ENCODE peak calls at places on chromosomes 16 and 17, in seven cellular contexts. D, B, S, R, Z, A and Q are unnamed samples.

GRCh38 chr17:61456688-61457225 is 4.5 kb downstream of the TBX4 start:
- DNase-seq in B (no peak), Z (no peak), S (no peak), A (no peak), R (no peak), D (no peak), Q (no peak)

GRCh38 chr17:63066158-63066808 is 100.2 kb downstream of the TANC2 start:
- DNase-seq in S (no peak), A (no peak), D (no peak), Z (no peak), B (no peak), R (no peak), Q (no peak)

GRCh38 chr16:27374231-27374793 is 27.7 kb upstream of the IL21R start:
- DNase-seq in R (no peak), S (no peak), B (no peak), D (no peak), A (no peak), Z (no peak), Q (no peak)

GRCh38 chr16:79317521-79317920 is 283.0 kb downstream of the MAF start:
- DNase-seq in Z (no peak), D (no peak), S (no peak), B (no peak), A (no peak), R (no peak), Q (no peak)

GRCh38 chr17:1222321-1222720 is 42.5 kb upstream of the ABR start:
- DNase-seq in D (no peak), B (no peak), Z (no peak), S (peak), A (no peak), R (no peak), Q (no peak)

GRCh38 chr17:45195424-45195823 is 26.3 kb upstream of the FMNL1 start:
- DNase-seq in R (no peak), D (no peak), B (no peak), S (no peak), Z (no peak), A (no peak), Q (no peak)

GRCh38 chr17:49016775-49017463 is 19.7 kb downstream of the IGF2BP1 start:
- DNase-seq in R (no peak), A (peak), D (peak), Z (no peak), S (peak), B (no peak), Q (no peak)

GRCh38 chr16:20956319-20956718 is 55.7 kb downstream of the LYRM1 start:
- DNase-seq in Z (no peak), B (no peak), R (no peak), A (no peak), D (peak), S (no peak), Q (no peak)

GRCh38 chr17:70327723-70328122 is 158.4 kb downstream of the KCNJ2 start:
- DNase-seq in B (no peak), D (no peak), S (no peak), R (no peak), A (no peak), Z (no peak), Q (no peak)

GRCh38 chr16:87161822-87162676 is 155.1 kb downstream of the C16orf95 start:
- DNase-seq in A (no peak), D (no peak), S (peak), B (no peak), R (no peak), Z (no peak), Q (no peak)

GRCh38 chr17:58320570-58321323 is 7.8 kb downstream of the TSPOAP1 start:
- DNase-seq in S (no peak), R (no peak), Z (no peak), D (no peak), A (no peak), B (no peak), Q (no peak)

GRCh38 chr17:67582632-67583230 is 135.0 kb upstream of the NOL11 start:
- DNase-seq in R (no peak), S (no peak), D (peak), B (no peak), Z (no peak), A (no peak), Q (no peak)

GRCh38 chr16:11500720-11501346 is 85.9 kb downstream of the LITAF start:
- DNase-seq in S (no peak), A (no peak), D (no peak), B (no peak), Z (no peak), R (no peak), Q (no peak)

GRCh38 chr17:80968602-80969029 is 23.0 kb upstream of the CHMP6 start:
- DNase-seq in R (no peak), D (no peak), A (peak), S (no peak), B (no peak), Z (no peak), Q (no peak)

GRCh38 chr16:86363836-86364618 is 146.3 kb upstream of the FOXF1 start:
- DNase-seq in Z (no peak), D (no peak), R (no peak), A (no peak), B (no peak), S (no peak), Q (no peak)

GRCh38 chr17:1908699-1909309 is 79.0 kb downstream of the RPA1 start:
- DNase-seq in Z (peak), S (peak), B (peak), R (no peak), D (peak), A (peak), Q (peak)

GRCh38 chr16:75264531-75264998 is 13.1 kb upstream of the BCAR1 start:
- DNase-seq in R (peak), B (no peak), S (no peak), A (peak), D (peak), Z (no peak), Q (no peak)

GRCh38 chr17:229130-229944 is 47.9 kb upstream of the DOC2B start:
- DNase-seq in S (no peak), Z (peak), B (no peak), A (no peak), D (peak), R (no peak), Q (no peak)

GRCh38 chr16:79632289-79632688 is 31.8 kb upstream of the MAF start:
- DNase-seq in D (no peak), S (peak), A (no peak), B (no peak), Z (no peak), R (no peak), Q (no peak)

GRCh38 chr17:3558603-3559269 is 1.1 kb upstream of the TRPV3 start:
- DNase-seq in R (no peak), Z (no peak), D (peak), B (no peak), A (no peak), S (peak), Q (no peak)

GRCh38 chr16:67339453-67339852 is 12.8 kb downstream of the LRRC36 start:
- DNase-seq in B (no peak), R (no peak), D (peak), A (no peak), Z (no peak), S (no peak), Q (no peak)
- TF ChIP-seq CTCF in B (peak), R (no peak), D (peak), A (peak), Z (no peak), S (no peak), Q (no peak)

GRCh38 chr16:25478476-25478875 is 213.3 kb upstream of the HS3ST4 start:
- DNase-seq in D (no peak), R (no peak), A (no peak), B (no peak), Z (no peak), S (no peak), Q (no peak)

DNA sequence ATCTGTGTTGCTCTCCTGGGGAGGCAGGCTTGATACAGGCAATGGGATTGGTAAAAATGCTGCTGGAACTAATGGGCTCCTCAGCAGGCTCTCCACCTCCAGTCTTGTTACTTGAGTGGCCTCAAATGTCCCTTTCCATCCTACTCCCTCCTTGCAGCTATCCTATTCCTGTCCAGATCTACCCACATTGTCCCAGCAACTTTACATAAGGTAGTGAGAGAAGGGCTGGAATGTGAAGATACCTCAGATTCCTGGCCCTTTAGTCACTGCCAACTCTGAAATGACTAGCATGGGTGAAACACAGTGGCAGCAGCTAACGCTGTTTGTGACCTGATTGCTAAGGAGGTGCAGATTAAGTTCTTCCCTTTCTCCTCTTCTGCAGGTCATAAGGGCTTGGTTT is 210.1 kb upstream of the HS3ST4 start:
- DNase-seq in A (no peak), Z (no peak), B (no peak), D (no peak), R (no peak), S (peak), Q (no peak)
- TF ChIP-seq CTCF in A (no peak), Z (no peak), B (no peak), D (no peak), R (no peak), S (no peak), Q (no peak)

GRCh38 chr17:72826602-72827001 is 265.9 kb downstream of the SLC39A11 start:
- DNase-seq in Z (no peak), S (peak), B (no peak), A (no peak), D (peak), R (no peak), Q (no peak)

GRCh38 chr17:72822358-72823023 is 270.0 kb downstream of the SLC39A11 start:
- DNase-seq in A (no peak), B (peak), Z (no peak), R (no peak), S (no peak), D (no peak), Q (no peak)

DNA sequence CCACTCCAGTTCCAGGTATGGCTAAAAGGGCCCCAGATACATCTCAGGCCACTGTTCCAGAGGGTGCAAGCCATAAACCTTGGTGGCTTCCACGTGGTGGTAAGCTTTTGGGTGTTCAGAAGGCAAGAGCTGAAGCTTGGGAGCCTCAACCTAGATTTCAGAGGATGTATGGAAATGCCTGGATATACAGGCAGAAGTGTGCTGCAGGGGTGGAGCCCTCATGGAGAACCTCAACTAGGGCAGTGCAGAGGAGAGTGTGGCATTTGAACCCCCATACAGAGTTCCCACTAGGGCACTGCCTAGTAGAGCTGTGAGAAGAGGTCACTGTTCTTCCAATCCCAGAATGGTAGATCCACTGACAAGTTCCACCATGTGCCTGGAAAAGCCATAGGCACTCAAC is 267.3 kb downstream of the SLC39A11 start:
- DNase-seq in S (no peak), A (no peak), R (no peak), B (no peak), Z (no peak), D (no peak), Q (no peak)
- TF ChIP-seq CTCF in S (no peak), A (no peak), R (no peak), B (no peak), Z (no peak), D (no peak), Q (no peak)

GRCh38 chr17:73237714-73238113 is 24.0 kb downstream of the CPSF4L start:
- DNase-seq in Z (no peak), B (no peak), D (no peak), A (no peak), R (no peak), S (no peak), Q (no peak)

GRCh38 chr17:73231841-73232586 is 29.7 kb downstream of the CPSF4L start:
- DNase-seq in R (peak), D (peak), B (peak), A (peak), Z (peak), S (peak), Q (peak)

GRCh38 chr17:73231363-73231762 is 30.3 kb downstream of the CPSF4L start:
- DNase-seq in R (no peak), B (peak), D (peak), Z (no peak), S (peak), A (peak), Q (no peak)

GRCh38 chr17:73232587-73233373 is 28.9 kb downstream of the CPSF4L start:
- DNase-seq in B (no peak), R (no peak), D (peak), Z (peak), S (peak), A (no peak), Q (no peak)

DNA sequence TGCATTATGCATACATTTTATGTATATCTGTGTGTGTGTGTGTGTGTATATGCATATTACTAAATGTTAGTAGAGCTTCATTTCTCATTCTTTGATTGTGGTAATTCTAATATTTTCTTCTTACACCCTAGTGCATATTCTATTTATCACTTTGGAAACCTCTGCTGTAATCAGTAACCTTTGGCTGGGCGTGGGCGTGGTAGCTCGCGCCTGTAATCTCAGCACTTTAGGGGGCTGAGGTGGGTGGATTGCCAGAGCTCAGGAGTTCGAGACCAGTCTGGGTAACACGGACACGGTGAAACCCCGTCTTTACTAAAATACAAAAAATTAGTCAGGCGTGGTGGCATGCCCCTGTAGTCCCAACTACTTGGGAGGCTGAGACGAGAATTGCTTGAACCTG is 26.9 kb downstream of the CPSF4L start:
- DNase-seq in B (no peak), Z (no peak), A (no peak), R (no peak), S (no peak), D (no peak), Q (no peak)
- TF ChIP-seq CTCF in B (no peak), Z (no peak), A (no peak), R (no peak), S (no peak), D (no peak), Q (no peak)

GRCh38 chr17:22505660-22506059 is 813.3 kb downstream of the KCNJ18 start:
- DNase-seq in D (no peak), B (no peak), A (no peak), R (no peak), S (no peak), Z (no peak), Q (no peak)

GRCh38 chr17:22506231-22506630 is 813.9 kb downstream of the KCNJ18 start:
- DNase-seq in D (no peak), Z (no peak), R (no peak), A (no peak), B (no peak), S (no peak), Q (no peak)

GRCh38 chr17:22510504-22510903 is 818.2 kb downstream of the KCNJ18 start:
- DNase-seq in Z (no peak), B (no peak), S (no peak), D (no peak), R (no peak), A (no peak), Q (no peak)

GRCh38 chr17:22506861-22507260 is 814.5 kb downstream of the KCNJ18 start:
- DNase-seq in A (no peak), D (no peak), Z (no peak), R (no peak), S (no peak), B (no peak), Q (no peak)

DNA sequence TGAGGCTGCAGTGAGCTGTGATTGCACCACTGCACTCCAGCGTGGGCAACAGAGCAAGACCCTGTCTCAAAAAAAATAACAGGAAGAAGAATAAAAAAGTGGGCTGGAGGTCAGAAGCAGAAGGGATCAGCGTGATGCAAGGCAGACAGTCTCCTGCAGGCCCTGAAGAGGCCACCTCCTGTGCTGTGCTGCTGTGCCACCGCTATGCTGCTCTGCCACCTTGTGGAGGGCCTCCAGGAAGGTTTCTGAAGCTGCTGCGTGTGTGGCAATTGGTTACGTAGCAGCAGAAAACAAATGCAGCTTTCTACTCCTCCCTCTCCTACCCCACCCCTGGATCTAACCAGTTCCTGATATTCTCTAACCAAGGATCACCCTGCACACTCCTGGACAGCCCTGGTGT is 815.5 kb downstream of the KCNJ18 start:
- DNase-seq in A (no peak), B (peak), D (no peak), Z (no peak), S (no peak), R (no peak), Q (no peak)
- TF ChIP-seq CTCF in A (peak), B (peak), D (no peak), Z (no peak), S (no peak), R (no peak), Q (no peak)